ENCODE peak calls at places on chromosomes 12 and 14, in ten cellular contexts. One of them, this sample, is unnamed. For H3K4me1, the result is how much of the 10 kb centered on the place peaks cover.

GRCh38 chr14:66649515-66649914 is 141.6 kb downstream of the GPHN start:
- DNase-seq in stomach: no peak
- DNase-seq in K562: no peak
- DNase-seq in transverse colon: no peak
- DNase-seq in prostate gland: no peak
- DNase-seq in Peyer's patch: no peak
- DNase-seq in breast epithelium: no peak
- DNase-seq in A549: no peak
- DNase-seq in uterus: no peak
- DNase-seq in tibial nerve: no peak
- DNase-seq in this sample: no peak

GRCh38 chr14:99972748-99973466 is 92.3 kb upstream of the EVL start:
- DNase-seq in stomach: no peak
- DNase-seq in K562: no peak
- DNase-seq in transverse colon: no peak
- DNase-seq in prostate gland: no peak
- DNase-seq in Peyer's patch: no peak
- DNase-seq in breast epithelium: no peak
- DNase-seq in A549: no peak
- DNase-seq in uterus: no peak
- DNase-seq in tibial nerve: no peak
- DNase-seq in this sample: no peak

GRCh38 chr12:54658306-54659264 is 10.4 kb upstream of the DCD start:
- DNase-seq in stomach: peak
- DNase-seq in K562: peak
- DNase-seq in transverse colon: peak
- DNase-seq in prostate gland: no peak
- DNase-seq in Peyer's patch: no peak
- DNase-seq in breast epithelium: no peak
- DNase-seq in A549: peak
- DNase-seq in uterus: no peak
- DNase-seq in tibial nerve: no peak
- DNase-seq in this sample: no peak

GRCh38 chr12:107320929-107321618 is 227.7 kb upstream of the CRY1 start:
- DNase-seq in stomach: no peak
- DNase-seq in K562: no peak
- DNase-seq in transverse colon: peak
- DNase-seq in prostate gland: peak
- DNase-seq in Peyer's patch: no peak
- DNase-seq in breast epithelium: no peak
- DNase-seq in A549: peak
- DNase-seq in uterus: no peak
- DNase-seq in tibial nerve: no peak
- DNase-seq in this sample: no peak

GRCh38 chr12:9948606-9949286 is 16.6 kb upstream of the CLEC2A start:
- DNase-seq in stomach: no peak
- DNase-seq in K562: no peak
- DNase-seq in transverse colon: no peak
- DNase-seq in prostate gland: no peak
- DNase-seq in Peyer's patch: no peak
- DNase-seq in breast epithelium: no peak
- DNase-seq in A549: no peak
- DNase-seq in uterus: no peak
- DNase-seq in tibial nerve: no peak
- DNase-seq in this sample: no peak

GRCh38 chr12:130155416-130156073 is 6.7 kb upstream of the FZD10 start:
- DNase-seq in stomach: no peak
- DNase-seq in K562: no peak
- DNase-seq in transverse colon: no peak
- DNase-seq in prostate gland: no peak
- DNase-seq in Peyer's patch: no peak
- DNase-seq in breast epithelium: no peak
- DNase-seq in A549: no peak
- DNase-seq in uterus: no peak
- DNase-seq in tibial nerve: no peak
- DNase-seq in this sample: peak

GRCh38 chr12:27245039-27245438 is 953 bp downstream of the STK38L start:
- DNase-seq in stomach: no peak
- DNase-seq in K562: no peak
- DNase-seq in transverse colon: no peak
- DNase-seq in prostate gland: no peak
- DNase-seq in Peyer's patch: no peak
- DNase-seq in breast epithelium: no peak
- DNase-seq in A549: no peak
- DNase-seq in uterus: no peak
- DNase-seq in tibial nerve: no peak
- DNase-seq in this sample: no peak

GRCh38 chr12:101935769-101936741 is 58.7 kb downstream of the DRAM1 start:
- DNase-seq in stomach: no peak
- DNase-seq in K562: peak
- DNase-seq in transverse colon: peak
- DNase-seq in prostate gland: no peak
- DNase-seq in Peyer's patch: no peak
- DNase-seq in breast epithelium: no peak
- DNase-seq in A549: no peak
- DNase-seq in uterus: peak
- DNase-seq in tibial nerve: peak
- DNase-seq in this sample: no peak

GRCh38 chr14:79856357-79856756 is 354.9 kb downstream of the DIO2 start:
- DNase-seq in stomach: no peak
- DNase-seq in K562: no peak
- DNase-seq in transverse colon: no peak
- DNase-seq in prostate gland: no peak
- DNase-seq in Peyer's patch: no peak
- DNase-seq in breast epithelium: no peak
- DNase-seq in A549: no peak
- DNase-seq in uterus: no peak
- DNase-seq in tibial nerve: no peak
- DNase-seq in this sample: no peak

GRCh38 chr12:132270969-132271754 is 58.2 kb downstream of the GALNT9 start:
- DNase-seq in stomach: no peak
- DNase-seq in K562: no peak
- DNase-seq in transverse colon: no peak
- DNase-seq in prostate gland: no peak
- DNase-seq in Peyer's patch: no peak
- DNase-seq in breast epithelium: no peak
- DNase-seq in A549: no peak
- DNase-seq in uterus: no peak
- DNase-seq in tibial nerve: no peak
- DNase-seq in this sample: no peak

GRCh38 chr14:101843665-101844064 is 82.2 kb downstream of the PPP2R5C start:
- DNase-seq in stomach: no peak
- DNase-seq in K562: no peak
- DNase-seq in transverse colon: peak
- DNase-seq in prostate gland: no peak
- DNase-seq in Peyer's patch: no peak
- DNase-seq in breast epithelium: no peak
- DNase-seq in A549: peak
- DNase-seq in uterus: no peak
- DNase-seq in tibial nerve: no peak
- DNase-seq in this sample: no peak
- TF ChIP-seq CTCF in stomach: no peak
- TF ChIP-seq CTCF in K562: peak
- TF ChIP-seq CTCF in transverse colon: peak
- TF ChIP-seq CTCF in prostate gland: no peak
- TF ChIP-seq CTCF in Peyer's patch: peak
- TF ChIP-seq CTCF in breast epithelium: no peak
- TF ChIP-seq CTCF in A549: peak
- TF ChIP-seq CTCF in uterus: no peak
- TF ChIP-seq CTCF in tibial nerve: peak
- TF ChIP-seq CTCF in this sample: peak

GRCh38 chr12:3195337-3195736 is 118.2 kb downstream of the TSPAN9 start:
- DNase-seq in stomach: no peak
- DNase-seq in K562: no peak
- DNase-seq in transverse colon: no peak
- DNase-seq in prostate gland: no peak
- DNase-seq in Peyer's patch: no peak
- DNase-seq in breast epithelium: no peak
- DNase-seq in A549: no peak
- DNase-seq in uterus: no peak
- DNase-seq in tibial nerve: no peak
- DNase-seq in this sample: no peak

GRCh38 chr12:3192221-3192620 is 115.0 kb downstream of the TSPAN9 start:
- DNase-seq in stomach: no peak
- DNase-seq in K562: no peak
- DNase-seq in transverse colon: no peak
- DNase-seq in prostate gland: no peak
- DNase-seq in Peyer's patch: no peak
- DNase-seq in breast epithelium: no peak
- DNase-seq in A549: no peak
- DNase-seq in uterus: no peak
- DNase-seq in tibial nerve: no peak
- DNase-seq in this sample: no peak

GRCh38 chr12:3193131-3193530 is 116.0 kb downstream of the TSPAN9 start:
- DNase-seq in stomach: no peak
- DNase-seq in K562: no peak
- DNase-seq in transverse colon: no peak
- DNase-seq in prostate gland: no peak
- DNase-seq in Peyer's patch: no peak
- DNase-seq in breast epithelium: no peak
- DNase-seq in A549: no peak
- DNase-seq in uterus: no peak
- DNase-seq in tibial nerve: no peak
- DNase-seq in this sample: no peak

GRCh38 chr12:3195859-3196483 is 118.8 kb downstream of the TSPAN9 start:
- DNase-seq in stomach: no peak
- DNase-seq in K562: no peak
- DNase-seq in transverse colon: no peak
- DNase-seq in prostate gland: no peak
- DNase-seq in Peyer's patch: no peak
- DNase-seq in breast epithelium: no peak
- DNase-seq in A549: no peak
- DNase-seq in uterus: no peak
- DNase-seq in tibial nerve: no peak
- DNase-seq in this sample: no peak

GRCh38 chr12:3193755-3194154 is 116.6 kb downstream of the TSPAN9 start:
- DNase-seq in stomach: no peak
- DNase-seq in K562: no peak
- DNase-seq in transverse colon: no peak
- DNase-seq in prostate gland: no peak
- DNase-seq in Peyer's patch: no peak
- DNase-seq in breast epithelium: no peak
- DNase-seq in A549: no peak
- DNase-seq in uterus: no peak
- DNase-seq in tibial nerve: no peak
- DNase-seq in this sample: no peak
- TF ChIP-seq POLR2A in stomach: no peak
- TF ChIP-seq POLR2A in K562: no peak
- TF ChIP-seq POLR2A in transverse colon: no peak
- TF ChIP-seq POLR2A in prostate gland: no peak
- TF ChIP-seq POLR2A in Peyer's patch: no peak
- TF ChIP-seq POLR2A in breast epithelium: no peak
- TF ChIP-seq POLR2A in A549: no peak
- TF ChIP-seq POLR2A in uterus: no peak
- TF ChIP-seq POLR2A in tibial nerve: no peak
- TF ChIP-seq POLR2A in this sample: no peak

GRCh38 chr12:47779301-47779942 is 6.4 kb downstream of the SLC48A1 start:
- DNase-seq in stomach: peak
- DNase-seq in K562: peak
- DNase-seq in transverse colon: peak
- DNase-seq in prostate gland: peak
- DNase-seq in Peyer's patch: peak
- DNase-seq in breast epithelium: peak
- DNase-seq in A549: peak
- DNase-seq in uterus: peak
- DNase-seq in tibial nerve: peak
- DNase-seq in this sample: peak
- H3K4me1 ChIP-seq in stomach: under half
- H3K4me1 ChIP-seq in K562: under half
- H3K4me1 ChIP-seq in transverse colon: under half
- H3K4me1 ChIP-seq in prostate gland: under half
- H3K4me1 ChIP-seq in Peyer's patch: under half
- H3K4me1 ChIP-seq in breast epithelium: under half
- H3K4me1 ChIP-seq in A549: under half
- H3K4me1 ChIP-seq in uterus: under half
- H3K4me1 ChIP-seq in tibial nerve: under half
- H3K4me1 ChIP-seq in this sample: half or more

GRCh38 chr14:102323102-102323501 is 3.6 kb downstream of the ZNF839 start:
- DNase-seq in stomach: peak
- DNase-seq in K562: no peak
- DNase-seq in transverse colon: peak
- DNase-seq in prostate gland: peak
- DNase-seq in Peyer's patch: no peak
- DNase-seq in breast epithelium: peak
- DNase-seq in A549: peak
- DNase-seq in uterus: peak
- DNase-seq in tibial nerve: peak
- DNase-seq in this sample: peak
- TF ChIP-seq CTCF in stomach: peak
- TF ChIP-seq CTCF in K562: peak
- TF ChIP-seq CTCF in transverse colon: peak
- TF ChIP-seq CTCF in prostate gland: no peak
- TF ChIP-seq CTCF in Peyer's patch: peak
- TF ChIP-seq CTCF in breast epithelium: no peak
- TF ChIP-seq CTCF in A549: peak
- TF ChIP-seq CTCF in uterus: no peak
- TF ChIP-seq CTCF in tibial nerve: peak
- TF ChIP-seq CTCF in this sample: peak

DNA sequence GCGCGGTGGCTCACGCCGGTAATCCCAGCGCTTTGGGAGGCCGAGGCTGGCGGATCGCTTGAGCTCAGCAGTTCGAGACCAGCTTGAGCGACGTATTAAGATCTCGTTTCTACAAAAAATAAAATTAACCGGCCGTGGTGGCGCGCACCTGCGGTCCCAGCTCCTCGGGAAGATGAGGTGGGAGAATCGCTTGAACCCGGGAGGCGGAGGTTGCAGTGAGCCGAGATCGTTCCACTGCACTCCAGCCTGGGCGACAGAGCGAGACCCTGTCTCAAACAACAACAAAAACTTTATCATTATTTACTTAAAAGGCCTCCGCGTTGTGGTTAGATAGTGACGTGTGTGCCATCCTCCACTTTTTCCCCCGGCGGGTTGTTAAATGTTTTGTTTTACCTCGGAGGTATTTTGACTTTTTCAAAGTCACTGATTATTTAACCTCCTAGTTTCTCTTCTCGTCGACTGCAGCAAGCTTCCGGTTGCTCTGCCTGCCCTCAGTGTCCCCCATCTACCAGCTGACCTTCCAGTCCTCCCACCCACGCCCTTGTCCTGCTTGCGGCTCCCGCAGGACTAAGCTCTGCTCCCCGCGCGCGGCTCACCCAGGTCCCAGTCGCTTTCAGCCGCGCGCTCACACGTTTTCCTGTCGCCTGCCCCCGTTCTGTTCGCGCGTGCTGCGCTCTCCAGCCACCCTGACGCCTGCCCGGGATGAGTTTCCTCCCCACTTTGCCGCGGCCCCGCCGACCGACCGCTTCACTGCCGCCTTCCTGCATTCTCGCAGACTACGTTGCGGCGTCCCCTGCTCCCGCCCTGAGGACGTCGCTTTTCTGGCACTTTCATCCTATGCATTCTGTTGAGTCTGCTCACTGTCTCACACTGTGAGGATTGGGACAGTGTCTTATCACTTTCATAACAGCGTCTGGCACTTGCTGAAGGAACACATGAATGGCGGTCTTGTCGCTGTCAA is 1.2 kb upstream of the SCAF11 start:
- DNase-seq in stomach: peak
- DNase-seq in K562: peak
- DNase-seq in transverse colon: peak
- DNase-seq in prostate gland: peak
- DNase-seq in Peyer's patch: peak
- DNase-seq in breast epithelium: peak
- DNase-seq in A549: peak
- DNase-seq in uterus: peak
- DNase-seq in tibial nerve: peak
- DNase-seq in this sample: peak
- TF ChIP-seq POLR2A in stomach: peak
- TF ChIP-seq POLR2A in K562: peak
- TF ChIP-seq POLR2A in transverse colon: peak
- TF ChIP-seq POLR2A in prostate gland: peak
- TF ChIP-seq POLR2A in Peyer's patch: peak
- TF ChIP-seq POLR2A in breast epithelium: peak
- TF ChIP-seq POLR2A in A549: peak
- TF ChIP-seq POLR2A in uterus: no peak
- TF ChIP-seq POLR2A in tibial nerve: peak
- TF ChIP-seq POLR2A in this sample: peak

This sample was measured in suprapubic skin.